ENCODE peak calls at places on chromosomes 3 and 15, in ten cellular contexts. One of them, this sample, is unnamed.
A peak's percentile ranks its signal among the peaks of the same experiment; 100 is the strongest.

GRCh38 chr3:27943106-27943505 is 221.0 kb upstream of the EOMES start:
- DNase-seq in GM10248: no peak
- DNase-seq in brain microvascular endothelial cell: no peak
- DNase-seq in activated B cell treated with CpG ODN at 0.5 μM for 24 hours: no peak
- DNase-seq in cardiac muscle cell: peak; percentile 36
- DNase-seq in neural crest cell: no peak
- DNase-seq in tibial artery: no peak
- DNase-seq in epithelial cell of esophagus: peak; percentile 41
- DNase-seq in CD8-positive, alpha-beta T cell: no peak
- DNase-seq in AG04450: no peak
- DNase-seq in this sample: no peak

GRCh38 chr15:41678742-41679141 is 18.5 kb downstream of the MGA start:
- DNase-seq in GM10248: no peak
- DNase-seq in brain microvascular endothelial cell: no peak
- DNase-seq in activated B cell treated with CpG ODN at 0.5 μM for 24 hours: no peak
- DNase-seq in cardiac muscle cell: no peak
- DNase-seq in neural crest cell: no peak
- DNase-seq in tibial artery: no peak
- DNase-seq in epithelial cell of esophagus: no peak
- DNase-seq in CD8-positive, alpha-beta T cell: no peak
- DNase-seq in AG04450: no peak
- DNase-seq in this sample: no peak

GRCh38 chr3:51968175-51968681 is 974 bp upstream of the PCBP4 start:
- DNase-seq in GM10248: no peak
- DNase-seq in brain microvascular endothelial cell: no peak
- DNase-seq in activated B cell treated with CpG ODN at 0.5 μM for 24 hours: no peak
- DNase-seq in cardiac muscle cell: peak; percentile 57
- DNase-seq in neural crest cell: peak; percentile 57
- DNase-seq in tibial artery: no peak
- DNase-seq in epithelial cell of esophagus: no peak
- DNase-seq in CD8-positive, alpha-beta T cell: no peak
- DNase-seq in AG04450: no peak
- DNase-seq in this sample: no peak

GRCh38 chr3:129558772-129559564 is 16.0 kb downstream of the H1-8 start:
- DNase-seq in GM10248: no peak
- DNase-seq in brain microvascular endothelial cell: no peak
- DNase-seq in activated B cell treated with CpG ODN at 0.5 μM for 24 hours: no peak
- DNase-seq in cardiac muscle cell: peak; percentile 77
- DNase-seq in neural crest cell: no peak
- DNase-seq in tibial artery: no peak
- DNase-seq in epithelial cell of esophagus: no peak
- DNase-seq in CD8-positive, alpha-beta T cell: no peak
- DNase-seq in AG04450: peak; percentile 32
- DNase-seq in this sample: no peak

GRCh38 chr15:77034620-77035467 is 36.1 kb downstream of the TSPAN3 start:
- DNase-seq in GM10248: no peak
- DNase-seq in brain microvascular endothelial cell: no peak
- DNase-seq in activated B cell treated with CpG ODN at 0.5 μM for 24 hours: peak; percentile 42
- DNase-seq in cardiac muscle cell: no peak
- DNase-seq in neural crest cell: peak; percentile 47
- DNase-seq in tibial artery: no peak
- DNase-seq in epithelial cell of esophagus: no peak
- DNase-seq in CD8-positive, alpha-beta T cell: peak; percentile 63
- DNase-seq in AG04450: no peak
- DNase-seq in this sample: peak; percentile 74

GRCh38 chr3:69970827-69971226 is 28.7 kb upstream of the SAMMSON start:
- DNase-seq in GM10248: no peak
- DNase-seq in brain microvascular endothelial cell: no peak
- DNase-seq in activated B cell treated with CpG ODN at 0.5 μM for 24 hours: no peak
- DNase-seq in cardiac muscle cell: no peak
- DNase-seq in neural crest cell: no peak
- DNase-seq in tibial artery: no peak
- DNase-seq in epithelial cell of esophagus: no peak
- DNase-seq in CD8-positive, alpha-beta T cell: no peak
- DNase-seq in AG04450: no peak
- DNase-seq in this sample: no peak

GRCh38 chr3:196927571-196928453 is 14.5 kb downstream of the NCBP2 start:
- DNase-seq in GM10248: no peak
- DNase-seq in brain microvascular endothelial cell: no peak
- DNase-seq in activated B cell treated with CpG ODN at 0.5 μM for 24 hours: no peak
- DNase-seq in cardiac muscle cell: no peak
- DNase-seq in neural crest cell: no peak
- DNase-seq in tibial artery: no peak
- DNase-seq in epithelial cell of esophagus: no peak
- DNase-seq in CD8-positive, alpha-beta T cell: no peak
- DNase-seq in AG04450: no peak
- DNase-seq in this sample: no peak

GRCh38 chr15:29873264-29873663 is 51.0 kb upstream of the TJP1 start:
- DNase-seq in GM10248: no peak
- DNase-seq in brain microvascular endothelial cell: peak; percentile 22
- DNase-seq in activated B cell treated with CpG ODN at 0.5 μM for 24 hours: no peak
- DNase-seq in cardiac muscle cell: no peak
- DNase-seq in neural crest cell: no peak
- DNase-seq in tibial artery: no peak
- DNase-seq in epithelial cell of esophagus: no peak
- DNase-seq in CD8-positive, alpha-beta T cell: no peak
- DNase-seq in AG04450: no peak
- DNase-seq in this sample: no peak

GRCh38 chr3:56053727-56054126 is 414.5 kb downstream of the ERC2 start:
- DNase-seq in GM10248: no peak
- DNase-seq in brain microvascular endothelial cell: no peak
- DNase-seq in activated B cell treated with CpG ODN at 0.5 μM for 24 hours: no peak
- DNase-seq in cardiac muscle cell: no peak
- DNase-seq in neural crest cell: no peak
- DNase-seq in tibial artery: no peak
- DNase-seq in epithelial cell of esophagus: no peak
- DNase-seq in CD8-positive, alpha-beta T cell: no peak
- DNase-seq in AG04450: no peak
- DNase-seq in this sample: no peak

GRCh38 chr3:126927405-126927750 is 55.5 kb upstream of the PLXNA1 start:
- DNase-seq in GM10248: no peak
- DNase-seq in brain microvascular endothelial cell: no peak
- DNase-seq in activated B cell treated with CpG ODN at 0.5 μM for 24 hours: no peak
- DNase-seq in cardiac muscle cell: no peak
- DNase-seq in neural crest cell: no peak
- DNase-seq in tibial artery: peak; percentile 0
- DNase-seq in epithelial cell of esophagus: no peak
- DNase-seq in CD8-positive, alpha-beta T cell: no peak
- DNase-seq in AG04450: no peak
- DNase-seq in this sample: no peak

GRCh38 chr3:62863648-62864047 is 11.6 kb downstream of the CADPS start:
- DNase-seq in GM10248: no peak
- DNase-seq in brain microvascular endothelial cell: no peak
- DNase-seq in activated B cell treated with CpG ODN at 0.5 μM for 24 hours: no peak
- DNase-seq in cardiac muscle cell: no peak
- DNase-seq in neural crest cell: no peak
- DNase-seq in tibial artery: no peak
- DNase-seq in epithelial cell of esophagus: no peak
- DNase-seq in CD8-positive, alpha-beta T cell: no peak
- DNase-seq in AG04450: no peak
- DNase-seq in this sample: no peak
- TF ChIP-seq CTCF in GM10248: no peak
- TF ChIP-seq CTCF in brain microvascular endothelial cell: no peak
- TF ChIP-seq CTCF in activated B cell treated with CpG ODN at 0.5 μM for 24 hours: no peak
- TF ChIP-seq CTCF in cardiac muscle cell: no peak
- TF ChIP-seq CTCF in neural crest cell: no peak
- TF ChIP-seq CTCF in tibial artery: no peak
- TF ChIP-seq CTCF in epithelial cell of esophagus: no peak
- TF ChIP-seq CTCF in CD8-positive, alpha-beta T cell: no peak
- TF ChIP-seq CTCF in AG04450: no peak
- TF ChIP-seq CTCF in this sample: no peak

DNA sequence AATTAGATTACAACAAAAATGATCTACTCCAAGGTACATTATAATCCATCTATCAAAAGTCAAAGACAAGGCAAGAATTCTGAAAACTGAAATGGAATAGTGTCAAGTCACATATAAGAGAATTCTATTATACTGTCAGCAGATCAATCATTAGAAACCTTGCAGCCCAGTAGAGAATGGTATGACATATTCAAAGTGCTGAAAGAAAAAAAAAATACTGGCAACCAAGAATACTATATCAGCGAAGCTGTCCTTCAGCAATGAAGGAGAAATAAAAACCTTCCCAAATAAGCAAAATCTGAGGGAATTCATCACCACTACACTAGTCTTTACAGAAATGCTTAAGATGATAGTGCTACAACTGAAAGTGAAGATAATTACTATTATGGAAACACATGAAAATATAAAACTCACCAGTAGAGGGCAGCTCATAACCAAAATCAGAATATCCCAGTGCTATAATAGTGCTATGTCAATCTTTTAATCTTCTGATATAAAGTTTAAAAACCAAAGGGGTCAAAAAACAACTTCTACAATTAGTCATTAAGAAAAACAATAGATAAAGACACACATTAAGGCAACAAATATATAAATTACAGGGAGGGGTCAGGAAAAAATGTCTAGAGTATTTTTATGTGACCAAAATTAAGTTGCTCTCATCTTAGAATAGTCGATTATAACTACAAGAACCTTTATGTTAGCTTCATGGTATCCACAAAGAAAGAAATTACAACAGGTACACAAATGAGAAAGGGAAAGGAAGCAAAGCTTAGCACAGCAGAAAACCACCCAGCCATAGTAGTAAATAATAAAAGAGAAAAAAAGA is 190.7 kb upstream of the CNTN6 start:
- DNase-seq in GM10248: peak; percentile 6
- DNase-seq in brain microvascular endothelial cell: no peak
- DNase-seq in activated B cell treated with CpG ODN at 0.5 μM for 24 hours: no peak
- DNase-seq in cardiac muscle cell: peak; percentile 9
- DNase-seq in neural crest cell: no peak
- DNase-seq in tibial artery: no peak
- DNase-seq in epithelial cell of esophagus: peak; percentile 22
- DNase-seq in CD8-positive, alpha-beta T cell: no peak
- DNase-seq in AG04450: no peak
- DNase-seq in this sample: peak; percentile 6
- TF ChIP-seq CTCF in GM10248: peak; percentile 40
- TF ChIP-seq CTCF in brain microvascular endothelial cell: peak; percentile 19
- TF ChIP-seq CTCF in activated B cell treated with CpG ODN at 0.5 μM for 24 hours: no peak
- TF ChIP-seq CTCF in cardiac muscle cell: peak; percentile 42
- TF ChIP-seq CTCF in neural crest cell: peak; percentile 71
- TF ChIP-seq CTCF in tibial artery: no peak
- TF ChIP-seq CTCF in epithelial cell of esophagus: peak; percentile 34
- TF ChIP-seq CTCF in CD8-positive, alpha-beta T cell: no peak
- TF ChIP-seq CTCF in AG04450: peak; percentile 35
- TF ChIP-seq CTCF in this sample: no peak

DNA sequence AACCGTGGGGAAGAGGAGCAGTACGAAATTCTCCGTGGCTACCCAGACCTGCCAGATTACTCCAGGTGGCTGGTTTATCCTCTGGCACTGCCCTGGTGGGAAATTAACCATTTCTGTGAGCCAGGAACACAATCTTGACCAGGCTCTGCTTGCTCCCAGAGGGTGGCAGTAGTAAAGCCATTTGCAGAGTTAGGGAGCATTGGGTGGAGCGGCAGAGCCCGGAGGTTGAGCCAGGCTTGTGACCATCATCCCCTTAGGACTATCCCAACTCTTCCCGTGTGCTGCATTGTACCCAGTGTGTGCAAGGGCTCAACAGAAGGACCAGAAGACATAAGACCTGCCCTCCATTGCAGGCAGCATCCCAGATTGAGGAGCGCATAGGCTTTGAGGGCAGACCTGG is 5.3 kb downstream of the KNG1 start:
- DNase-seq in GM10248: no peak
- DNase-seq in brain microvascular endothelial cell: no peak
- DNase-seq in activated B cell treated with CpG ODN at 0.5 μM for 24 hours: no peak
- DNase-seq in cardiac muscle cell: peak; percentile 12
- DNase-seq in neural crest cell: no peak
- DNase-seq in tibial artery: no peak
- DNase-seq in epithelial cell of esophagus: peak; percentile 33
- DNase-seq in CD8-positive, alpha-beta T cell: no peak
- DNase-seq in AG04450: no peak
- DNase-seq in this sample: no peak
- TF ChIP-seq CTCF in GM10248: peak; percentile 7
- TF ChIP-seq CTCF in brain microvascular endothelial cell: peak; percentile 41
- TF ChIP-seq CTCF in activated B cell treated with CpG ODN at 0.5 μM for 24 hours: no peak
- TF ChIP-seq CTCF in cardiac muscle cell: peak; percentile 28
- TF ChIP-seq CTCF in neural crest cell: no peak
- TF ChIP-seq CTCF in tibial artery: no peak
- TF ChIP-seq CTCF in epithelial cell of esophagus: peak; percentile 32
- TF ChIP-seq CTCF in CD8-positive, alpha-beta T cell: no peak
- TF ChIP-seq CTCF in AG04450: peak; percentile 9
- TF ChIP-seq CTCF in this sample: peak; percentile 5

DNA sequence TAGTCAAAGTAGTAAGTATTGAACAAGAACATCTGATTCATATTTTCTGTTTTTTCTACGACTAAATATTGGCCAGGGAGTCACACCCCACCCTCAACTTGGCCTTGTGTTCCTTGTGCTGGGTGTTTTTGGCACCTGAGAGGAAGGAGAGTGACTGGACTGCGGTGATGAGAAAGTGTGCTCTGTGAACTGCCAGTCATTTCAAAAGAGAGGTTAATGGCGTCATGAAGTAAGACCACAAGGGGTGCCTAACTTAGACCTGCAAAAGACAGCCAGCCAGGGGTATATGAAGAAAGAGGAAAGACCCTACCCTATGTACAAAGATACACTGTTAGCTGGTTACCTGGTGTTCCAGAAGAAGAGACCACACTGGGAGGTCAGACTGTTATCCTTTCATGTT is 58.4 kb upstream of the COL8A1 start:
- DNase-seq in GM10248: no peak
- DNase-seq in brain microvascular endothelial cell: no peak
- DNase-seq in activated B cell treated with CpG ODN at 0.5 μM for 24 hours: no peak
- DNase-seq in cardiac muscle cell: no peak
- DNase-seq in neural crest cell: no peak
- DNase-seq in tibial artery: no peak
- DNase-seq in epithelial cell of esophagus: no peak
- DNase-seq in CD8-positive, alpha-beta T cell: no peak
- DNase-seq in AG04450: no peak
- DNase-seq in this sample: peak; percentile 9
- TF ChIP-seq CTCF in GM10248: no peak
- TF ChIP-seq CTCF in brain microvascular endothelial cell: no peak
- TF ChIP-seq CTCF in activated B cell treated with CpG ODN at 0.5 μM for 24 hours: no peak
- TF ChIP-seq CTCF in cardiac muscle cell: no peak
- TF ChIP-seq CTCF in neural crest cell: no peak
- TF ChIP-seq CTCF in tibial artery: no peak
- TF ChIP-seq CTCF in epithelial cell of esophagus: no peak
- TF ChIP-seq CTCF in CD8-positive, alpha-beta T cell: no peak
- TF ChIP-seq CTCF in AG04450: no peak
- TF ChIP-seq CTCF in this sample: no peak

DNA sequence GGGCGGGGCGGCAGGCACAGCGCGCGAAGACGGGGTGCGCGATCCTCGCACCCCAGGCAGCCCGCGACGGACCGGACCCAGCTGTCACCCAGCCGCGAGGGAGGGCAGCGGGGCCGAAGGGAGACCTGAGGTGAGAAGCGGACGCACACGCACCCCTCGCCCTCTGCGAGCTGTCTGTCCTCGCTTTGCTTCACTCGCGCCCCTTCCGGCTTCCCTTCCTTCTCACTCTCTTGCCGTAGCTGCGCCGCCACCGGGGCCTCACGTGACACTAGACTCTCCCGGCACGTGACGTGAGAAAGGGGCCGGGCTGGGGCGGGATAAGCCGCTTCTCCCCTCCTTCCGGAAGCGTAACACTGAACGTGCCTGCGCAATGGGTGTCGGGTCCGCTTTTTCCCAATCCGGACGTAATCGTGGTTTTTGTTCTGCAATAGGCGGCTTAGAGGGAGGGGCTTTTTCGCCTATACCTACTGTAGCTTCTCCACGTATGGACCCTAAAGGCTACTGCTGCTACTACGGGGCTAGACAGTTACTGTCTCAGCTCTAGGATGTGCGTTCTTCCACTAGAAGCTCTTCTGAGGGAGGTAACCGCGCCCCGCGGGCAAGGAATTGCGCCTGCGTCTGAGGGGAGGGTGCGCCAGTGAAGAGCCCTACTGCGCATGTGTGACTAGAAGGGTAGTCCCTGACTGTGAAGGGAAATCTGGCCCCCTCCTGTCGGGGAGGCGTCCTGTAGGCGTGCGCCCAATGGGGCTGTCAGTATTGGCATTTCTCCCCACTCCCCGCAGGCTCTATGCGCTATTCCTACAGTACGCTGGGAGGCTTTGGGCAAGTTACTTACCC is at the start of the genes ATG3 and SLC35A5:
- DNase-seq in GM10248: peak; percentile 94
- DNase-seq in brain microvascular endothelial cell: peak; percentile 98
- DNase-seq in activated B cell treated with CpG ODN at 0.5 μM for 24 hours: peak; percentile 99
- DNase-seq in cardiac muscle cell: peak; percentile 99
- DNase-seq in neural crest cell: peak; percentile 96
- DNase-seq in tibial artery: peak; percentile 98
- DNase-seq in epithelial cell of esophagus: peak; percentile 99
- DNase-seq in CD8-positive, alpha-beta T cell: peak; percentile 100
- DNase-seq in AG04450: peak; percentile 98
- DNase-seq in this sample: peak; percentile 93
- TF ChIP-seq CTCF in GM10248: no peak
- TF ChIP-seq CTCF in brain microvascular endothelial cell: peak; percentile 3
- TF ChIP-seq CTCF in activated B cell treated with CpG ODN at 0.5 μM for 24 hours: no peak
- TF ChIP-seq CTCF in cardiac muscle cell: no peak
- TF ChIP-seq CTCF in neural crest cell: no peak
- TF ChIP-seq CTCF in tibial artery: no peak
- TF ChIP-seq CTCF in epithelial cell of esophagus: peak; percentile 4
- TF ChIP-seq CTCF in CD8-positive, alpha-beta T cell: no peak
- TF ChIP-seq CTCF in AG04450: no peak
- TF ChIP-seq CTCF in this sample: no peak

This sample was measured in GM13976.